ENCODE peak calls at places on chromosomes 2 and 18, in five cellular contexts. D, F, J, U and O are unnamed samples. For H3K4me1, the result is how much of the 10 kb centered on the place peaks cover.

GRCh38 chr2:54909006-54909405 is 141.2 kb downstream of the RTN4 start:
- DNase-seq in U (no peak), D (no peak), F (no peak), J (no peak), O (no peak)

GRCh38 chr2:225993430-225993829 is 593.9 kb downstream of the NYAP2 start:
- DNase-seq in U (no peak), F (no peak), D (no peak), J (no peak), O (no peak)

GRCh38 chr2:131419447-131419846 is 55.5 kb upstream of the RAB6D start:
- DNase-seq in F (peak), J (no peak), D (no peak), U (no peak), O (no peak)

GRCh38 chr18:57906852-57907251 is 103.7 kb upstream of the ATP8B1 start:
- DNase-seq in F (no peak), D (no peak), U (no peak), J (no peak), O (no peak)

GRCh38 chr2:188665196-188665595 is 309.0 kb upstream of the COL3A1 start:
- DNase-seq in D (no peak), J (no peak), U (no peak), F (no peak), O (no peak)

GRCh38 chr2:29070542-29070941 is 3.8 kb downstream of the PCARE start:
- DNase-seq in J (no peak), F (no peak), D (no peak), U (no peak), O (no peak)

GRCh38 chr2:135052997-135053474 is 944 bp downstream of the RAB3GAP1 start:
- DNase-seq in D (peak), J (no peak), U (no peak), F (no peak), O (peak)

GRCh38 chr2:159091981-159092380 is 123.5 kb downstream of the TANC1 start:
- DNase-seq in J (peak), F (peak), U (no peak), D (peak), O (peak)

GRCh38 chr2:165876712-165877111 is 76.9 kb downstream of the TTC21B start:
- DNase-seq in F (no peak), U (no peak), D (no peak), J (no peak), O (no peak)

GRCh38 chr2:71685941-71686611 is 232.7 kb downstream of the DYSF start:
- DNase-seq in F (no peak), D (no peak), U (no peak), J (no peak), O (no peak)

GRCh38 chr2:10297191-10297700 is 5.5 kb upstream of the HPCAL1 start:
- DNase-seq in J (no peak), D (no peak), U (no peak), F (no peak), O (no peak)

GRCh38 chr2:63589148-63589972 is 597 bp downstream of the MDH1 start:
- DNase-seq in U (no peak), J (no peak), D (peak), F (peak), O (no peak)

GRCh38 chr2:230660294-230661060 is 52.2 kb upstream of the CAB39 start:
- DNase-seq in F (no peak), D (peak), U (no peak), J (peak), O (peak)

GRCh38 chr2:230658577-230658876 is 54.1 kb upstream of the CAB39 start:
- DNase-seq in J (no peak), U (no peak), F (no peak), D (no peak), O (no peak)

GRCh38 chr2:230657462-230657861 is 55.2 kb upstream of the CAB39 start:
- DNase-seq in F (no peak), J (no peak), U (no peak), D (no peak), O (no peak)

GRCh38 chr2:230657906-230658305 is 54.7 kb upstream of the CAB39 start:
- DNase-seq in U (no peak), D (no peak), J (no peak), F (no peak), O (no peak)

DNA sequence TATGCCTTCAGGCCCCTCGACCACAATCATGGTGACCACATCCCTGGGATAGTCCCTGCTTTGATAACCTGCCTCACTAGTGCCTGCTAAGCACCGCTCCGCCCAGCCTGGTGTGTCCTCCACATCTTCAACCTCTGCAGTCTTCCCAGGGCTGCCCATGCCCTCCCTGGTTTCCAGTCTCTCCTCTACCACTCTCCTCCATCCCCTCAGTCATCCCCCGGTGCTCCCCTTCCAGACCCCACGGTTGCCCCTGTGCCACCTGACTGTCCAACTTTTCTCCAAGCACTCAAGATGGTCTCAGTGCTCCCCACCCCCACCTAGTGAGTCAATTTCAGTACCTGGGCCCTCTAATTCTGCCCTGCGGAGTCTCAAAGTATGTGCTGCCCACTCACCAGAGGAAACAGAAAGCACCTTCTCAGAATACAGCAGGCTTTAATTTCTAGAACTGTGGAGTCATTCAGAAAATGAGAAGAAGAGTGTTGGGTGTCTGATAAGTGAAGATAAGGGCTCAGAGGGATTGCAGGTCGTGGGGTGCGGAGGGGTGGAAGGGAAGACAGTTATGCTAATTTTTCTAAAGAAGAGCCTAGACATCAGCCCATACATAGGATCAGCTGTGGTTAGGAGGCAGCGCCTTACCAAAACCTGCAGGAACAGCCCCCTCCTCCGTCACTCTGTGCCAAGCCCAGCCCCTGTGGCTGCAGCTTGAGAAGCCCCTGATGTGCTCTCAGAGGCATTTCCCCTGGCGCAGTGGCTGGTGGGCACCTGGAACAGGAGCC is 53.6 kb upstream of the CAB39 start:
- DNase-seq in J (peak), U (no peak), F (no peak), D (no peak), O (no peak)
- H3K4me3 ChIP-seq in J (peak), U (no peak), F (no peak), D (no peak), O (no peak)

DNA sequence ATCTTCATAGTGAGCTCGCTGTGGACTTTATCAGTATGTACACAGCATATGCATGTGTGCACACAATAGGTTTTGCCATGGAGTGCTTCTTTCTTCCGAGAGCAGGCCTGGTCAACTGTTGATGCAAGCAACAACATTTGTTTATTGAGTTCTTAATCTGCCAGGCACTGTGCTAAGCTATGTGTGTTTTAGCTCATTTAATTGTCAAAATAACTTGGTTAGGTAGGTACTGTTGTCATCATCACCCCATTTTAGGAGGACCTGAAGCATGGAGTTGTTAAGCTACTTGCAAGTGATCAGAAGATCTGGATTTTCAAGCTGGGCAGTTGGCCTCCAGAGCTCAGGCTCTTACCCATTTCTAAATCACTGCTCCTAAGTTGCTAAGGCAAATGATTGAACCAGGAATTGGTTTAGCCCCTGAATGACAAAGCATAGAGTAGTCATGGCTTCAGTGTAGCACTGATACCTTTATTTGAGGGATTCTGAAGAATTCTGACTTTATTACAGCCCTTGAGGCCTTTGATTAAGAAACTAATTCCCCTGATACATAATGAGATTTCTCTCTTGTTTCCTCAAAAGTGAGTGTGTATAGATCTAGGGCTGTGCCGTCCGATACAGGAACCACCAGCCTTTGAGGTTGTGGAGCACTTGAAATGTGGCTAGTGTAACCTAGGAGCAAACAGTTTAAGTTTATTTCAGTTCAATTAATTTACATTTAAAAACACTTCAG is 132.9 kb downstream of the FMNL2 start:
- DNase-seq in D (no peak), J (peak), F (no peak), U (no peak), O (no peak)
- H3K4me1 ChIP-seq in D (under half), J (under half), F (half or more), U (half or more), O (under half)

GRCh38 chr2:20600756-20601325 is 50.1 kb downstream of the HS1BP3 start:
- DNase-seq in U (no peak), J (no peak), D (no peak), F (no peak), O (no peak)
- TF ChIP-seq CTCF in U (peak), J (peak), D (peak), F (peak), O (no peak)

GRCh38 chr2:113174369-113174735 is 581 bp downstream of the PSD4 start:
- DNase-seq in D (peak), J (no peak), U (no peak), F (no peak), O (no peak)

GRCh38 chr2:113171359-113172075 is 2.3 kb upstream of the PSD4 start:
- DNase-seq in D (no peak), F (no peak), U (no peak), J (no peak), O (no peak)

GRCh38 chr2:113175101-113175628 is 1.4 kb downstream of the PSD4 start:
- DNase-seq in U (no peak), D (peak), F (no peak), J (peak), O (peak)

GRCh38 chr2:113172721-113173562 is 829 bp upstream of the PSD4 start:
- DNase-seq in F (no peak), J (no peak), D (no peak), U (no peak), O (no peak)

DNA sequence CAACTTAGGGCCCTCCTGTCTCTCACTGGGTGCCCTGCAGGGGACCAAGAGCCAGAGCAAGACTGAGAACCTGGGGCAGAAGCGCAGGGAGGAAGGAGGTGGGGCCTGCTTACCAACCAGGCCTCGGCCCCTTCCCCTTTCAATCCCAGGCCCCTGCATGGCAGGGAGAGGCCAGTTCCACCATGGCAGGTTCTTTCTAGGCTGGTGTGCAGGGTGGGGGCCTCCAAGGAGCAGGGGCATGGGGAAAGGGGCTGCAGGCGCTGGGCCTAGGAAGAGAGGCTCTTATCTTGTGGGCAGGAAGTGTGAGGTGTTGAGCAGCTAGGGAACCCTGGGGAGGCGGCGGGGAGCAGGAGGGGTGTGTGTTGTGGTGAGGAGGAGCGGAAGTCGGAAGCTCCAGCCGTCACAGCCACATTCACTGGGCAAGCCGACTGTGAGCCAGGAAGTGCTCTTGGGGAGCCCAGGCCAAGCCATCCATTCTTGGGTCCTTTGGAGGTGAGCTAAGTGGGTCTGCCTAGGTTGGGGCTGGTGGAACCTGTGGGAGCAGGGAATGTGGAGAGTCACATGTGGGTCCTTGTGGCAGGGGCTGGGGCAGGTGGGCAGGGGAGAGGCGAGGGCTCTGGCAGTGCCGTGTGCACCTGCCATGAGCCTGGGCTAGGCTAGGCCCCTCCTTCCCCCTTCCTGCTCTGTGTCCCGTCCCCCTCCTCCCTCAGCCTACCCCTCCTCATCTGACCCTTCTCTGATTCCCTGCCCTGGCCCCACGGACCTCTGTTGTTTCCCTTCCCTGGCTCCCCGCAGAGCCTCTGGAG is at the start of gene PSD4:
- DNase-seq in J (peak), F (no peak), D (peak), U (no peak), O (peak)
- H3K4me3 ChIP-seq in J (peak), F (no peak), D (peak), U (peak), O (no peak)

DNA sequence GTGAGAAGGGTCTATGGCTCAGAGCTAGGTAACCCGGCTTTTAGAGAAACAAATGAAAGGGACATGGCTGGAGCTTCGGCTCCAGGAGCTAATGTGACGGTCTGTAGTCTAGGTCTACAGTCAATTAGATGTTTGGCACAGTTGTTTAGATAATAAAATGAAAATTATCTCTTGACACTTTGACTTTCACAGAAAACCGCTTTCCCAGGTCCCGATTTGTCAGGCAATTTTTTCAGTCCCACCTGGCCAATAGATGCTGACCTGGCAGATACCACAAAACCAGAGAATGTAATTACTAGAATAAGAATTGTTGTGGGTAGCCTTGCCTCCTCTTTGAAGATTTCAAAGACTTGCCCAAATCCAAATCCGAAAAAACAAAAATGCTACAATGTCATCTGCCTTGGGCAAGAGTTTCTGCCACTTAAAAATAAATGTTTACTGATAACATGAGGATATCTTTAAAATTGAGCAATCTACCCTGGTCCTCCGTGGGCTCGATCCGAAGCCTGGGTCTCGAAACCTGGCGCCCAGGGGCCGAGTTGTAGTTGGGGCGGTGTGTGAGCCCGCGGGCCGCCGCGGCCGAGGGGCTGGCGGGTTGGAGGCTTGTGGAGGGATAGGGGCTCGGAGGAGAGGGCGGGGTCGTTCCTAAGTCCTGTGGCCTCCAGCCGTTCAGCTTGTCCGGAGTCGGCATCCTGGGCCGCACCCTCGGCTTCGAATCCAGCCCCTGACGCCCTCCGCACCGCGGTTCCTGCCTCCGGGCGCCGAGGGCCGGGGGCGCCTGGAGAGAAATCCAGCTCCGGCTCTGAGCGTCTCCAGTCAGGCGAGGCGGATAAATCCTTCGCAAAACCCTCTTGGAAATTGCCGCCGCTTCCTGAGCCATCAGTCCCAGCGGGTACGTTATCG is 2.3 kb downstream of the EMX1 start:
- DNase-seq in D (no peak), J (no peak), U (no peak), F (peak), O (no peak)
- H3K4me1 ChIP-seq in D (under half), J (under half), U (under half), F (under half), O (under half)

GRCh38 chr2:15618449-15618855 is 26.8 kb downstream of the DDX1 start:
- DNase-seq in U (no peak), J (no peak), D (no peak), F (no peak), O (no peak)
- TF ChIP-seq CTCF in U (no peak), J (no peak), D (no peak), F (no peak), O (no peak)

DNA sequence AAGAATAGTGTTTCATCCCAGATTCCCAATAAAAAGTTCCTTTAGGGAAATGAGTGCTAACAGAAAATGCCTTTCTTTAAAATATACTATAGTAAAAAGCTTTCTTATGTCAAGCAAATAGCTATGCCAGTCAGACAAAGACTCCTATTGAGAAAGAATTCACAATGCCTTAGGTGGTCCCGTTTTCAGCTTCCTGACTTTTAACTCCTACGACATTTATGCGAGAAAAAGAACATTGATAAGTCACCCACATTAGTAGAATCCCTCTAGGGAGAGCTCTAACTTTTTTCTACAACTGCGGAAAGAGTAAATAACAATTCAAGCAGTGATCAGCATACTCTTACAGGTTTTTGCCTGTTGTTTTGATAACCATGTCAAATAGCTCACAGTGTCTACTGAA is 750.8 kb upstream of the ACVR2A start:
- DNase-seq in D (no peak), U (no peak), J (no peak), F (peak), O (no peak)
- H3K4me3 ChIP-seq in D (no peak), U (no peak), J (no peak), F (no peak), O (no peak)